ENCODE peak calls at places on chromosomes 4 and X, in four cellular contexts. S is stomach, Q is GM12891, Y is HCT116. N is an unnamed sample.

GRCh38 chrX:116284383-116284782 is 113.8 kb downstream of the AGTR2 start:
- DNase-seq in S (no peak), Q (no peak), Y (no peak), N (no peak)

GRCh38 chr4:836781-837301 is 10.9 kb upstream of the CPLX1 start:
- DNase-seq in S (no peak), Q (no peak), Y (no peak), N (no peak)

GRCh38 chr4:119139316-119139715 is 3.7 kb downstream of the MYOZ2 start:
- DNase-seq in S (no peak), Q (no peak), Y (no peak), N (no peak)

GRCh38 chrX:39397561-39398200 is 596.4 kb downstream of the MID1IP1 start:
- DNase-seq in S (no peak), Q (no peak), Y (no peak), N (no peak)

GRCh38 chr4:90051999-90052398 is 75.2 kb upstream of the CCSER1 start:
- DNase-seq in S (no peak), Q (no peak), Y (no peak), N (no peak)

GRCh38 chr4:112817933-112818921 is 181.3 kb downstream of the LARP7 start:
- DNase-seq in S (peak), Q (peak), Y (peak), N (no peak)

GRCh38 chr4:18568600-18568999 is 547.0 kb upstream of the LCORL start:
- DNase-seq in S (no peak), Q (no peak), Y (no peak), N (no peak)

GRCh38 chr4:164790249-164790648 is 36.3 kb downstream of the SMIM31 start:
- DNase-seq in S (no peak), Q (no peak), Y (no peak), N (no peak)

GRCh38 chrX:84501798-84502628 is at the start of gene HDX:
- DNase-seq in S (peak), Q (peak), Y (no peak), N (peak)

GRCh38 chr4:175823015-175823741 is 11.1 kb upstream of the GPM6A start:
- DNase-seq in S (no peak), Q (no peak), Y (no peak), N (no peak)

GRCh38 chr4:113179091-113179490 is 129.6 kb downstream of the ANK2 start:
- DNase-seq in S (no peak), Q (no peak), Y (no peak), N (no peak)

GRCh38 chr4:94621491-94622080 is 136.2 kb upstream of the BMPR1B start:
- DNase-seq in S (no peak), Q (peak), Y (peak), N (no peak)

GRCh38 chr4:109729155-109729562 is 711 bp downstream of the PLA2G12A start:
- DNase-seq in S (no peak), Q (no peak), Y (no peak), N (no peak)

GRCh38 chr4:28508649-28509048 is 1648.0 kb downstream of the STIM2 start:
- DNase-seq in S (no peak), Q (no peak), Y (no peak), N (no peak)

GRCh38 chrX:77426811-77427210 is 20.4 kb upstream of the FGF16 start:
- DNase-seq in S (no peak), Q (no peak), Y (no peak), N (no peak)

GRCh38 chr4:106746451-106746850 is 289.7 kb downstream of the DKK2 start:
- DNase-seq in S (no peak), Q (no peak), Y (no peak), N (no peak)

GRCh38 chrX:118577041-118577440 is 81.4 kb downstream of the DOCK11 start:
- DNase-seq in S (peak), Q (no peak), Y (no peak), N (no peak)

GRCh38 chr4:172683016-172683415 is 485.6 kb upstream of the GALNT7 start:
- DNase-seq in S (no peak), Q (no peak), Y (no peak), N (no peak)

GRCh38 chrX:2430265-2430825 is 70.4 kb downstream of the DHRSX start:
- DNase-seq in S (no peak), Q (no peak), Y (no peak), N (no peak)

GRCh38 chr4:119314356-119314755 is 7.6 kb downstream of the FABP2 start:
- DNase-seq in S (no peak), Q (no peak), Y (no peak), N (no peak)

GRCh38 chr4:16617416-16617815 is 281.0 kb downstream of the LDB2 start:
- DNase-seq in S (no peak), Q (no peak), Y (no peak), N (no peak)

GRCh38 chr4:22515888-22516541 is at the start of gene ADGRA3:
- DNase-seq in S (peak), Q (peak), Y (no peak), N (peak)

DNA sequence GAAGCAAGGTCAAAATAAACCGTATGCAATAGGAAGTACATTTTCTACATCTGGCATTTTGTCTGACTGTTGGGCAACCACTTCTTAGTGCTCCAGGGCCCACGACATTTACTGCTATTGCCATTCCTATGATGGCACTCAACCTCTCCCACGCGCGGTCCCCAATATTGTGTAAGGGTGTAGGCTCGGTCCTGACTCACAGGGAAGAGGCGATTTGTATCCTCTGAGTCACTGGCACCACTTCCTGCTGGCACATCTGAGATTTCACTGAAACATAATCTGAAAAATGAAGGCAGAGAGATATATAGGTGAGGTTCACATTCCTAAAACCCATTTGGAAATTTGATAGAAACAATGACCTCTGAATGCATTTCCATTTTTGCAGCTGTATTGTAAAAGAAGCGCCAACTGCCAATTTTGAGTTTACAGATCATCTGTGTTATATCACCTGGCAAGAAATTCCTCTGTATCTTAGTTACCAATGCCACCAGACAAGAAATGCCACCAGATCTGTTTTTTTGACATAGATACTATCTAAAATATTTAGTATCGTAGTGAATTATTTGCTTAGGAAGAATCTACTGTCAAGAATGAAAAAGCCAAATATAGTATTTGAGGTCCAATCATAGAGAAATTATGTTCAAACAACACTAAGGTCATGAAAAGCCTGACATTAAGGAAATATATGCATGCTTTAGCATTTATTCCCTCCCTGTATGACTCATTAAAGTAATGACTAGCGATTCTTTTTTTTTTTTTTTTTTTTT is 9.8 kb downstream of the EREG start:
- DNase-seq in S (peak), Q (no peak), Y (peak), N (peak)
- TF ChIP-seq POLR2AphosphoS5 in S (peak), Q (no peak), Y (peak), N (no peak)

GRCh38 chr4:182143086-182143821 is 99.9 kb upstream of the TENM3 start:
- DNase-seq in S (no peak), Q (no peak), Y (no peak), N (no peak)

GRCh38 chr4:182145360-182145905 is 97.8 kb upstream of the TENM3 start:
- DNase-seq in S (no peak), Q (no peak), Y (no peak), N (no peak)

GRCh38 chr4:182144621-182145359 is 98.4 kb upstream of the TENM3 start:
- DNase-seq in S (no peak), Q (peak), Y (no peak), N (no peak)

GRCh38 chr4:182142146-182143085 is 100.8 kb upstream of the TENM3 start:
- DNase-seq in S (no peak), Q (no peak), Y (no peak), N (no peak)

GRCh38 chr4:182143822-182144620 is 99.2 kb upstream of the TENM3 start:
- DNase-seq in S (no peak), Q (no peak), Y (no peak), N (no peak)
- TF ChIP-seq POLR2AphosphoS5 in S (no peak), Q (no peak), Y (no peak), N (no peak)

GRCh38 chrX:72713130-72713529 is 976 bp downstream of the PHKA1 start:
- DNase-seq in S (no peak), Q (no peak), Y (no peak), N (no peak)
- TF ChIP-seq POLR2AphosphoS5 in S (no peak), Q (no peak), Y (no peak), N (no peak)

DNA sequence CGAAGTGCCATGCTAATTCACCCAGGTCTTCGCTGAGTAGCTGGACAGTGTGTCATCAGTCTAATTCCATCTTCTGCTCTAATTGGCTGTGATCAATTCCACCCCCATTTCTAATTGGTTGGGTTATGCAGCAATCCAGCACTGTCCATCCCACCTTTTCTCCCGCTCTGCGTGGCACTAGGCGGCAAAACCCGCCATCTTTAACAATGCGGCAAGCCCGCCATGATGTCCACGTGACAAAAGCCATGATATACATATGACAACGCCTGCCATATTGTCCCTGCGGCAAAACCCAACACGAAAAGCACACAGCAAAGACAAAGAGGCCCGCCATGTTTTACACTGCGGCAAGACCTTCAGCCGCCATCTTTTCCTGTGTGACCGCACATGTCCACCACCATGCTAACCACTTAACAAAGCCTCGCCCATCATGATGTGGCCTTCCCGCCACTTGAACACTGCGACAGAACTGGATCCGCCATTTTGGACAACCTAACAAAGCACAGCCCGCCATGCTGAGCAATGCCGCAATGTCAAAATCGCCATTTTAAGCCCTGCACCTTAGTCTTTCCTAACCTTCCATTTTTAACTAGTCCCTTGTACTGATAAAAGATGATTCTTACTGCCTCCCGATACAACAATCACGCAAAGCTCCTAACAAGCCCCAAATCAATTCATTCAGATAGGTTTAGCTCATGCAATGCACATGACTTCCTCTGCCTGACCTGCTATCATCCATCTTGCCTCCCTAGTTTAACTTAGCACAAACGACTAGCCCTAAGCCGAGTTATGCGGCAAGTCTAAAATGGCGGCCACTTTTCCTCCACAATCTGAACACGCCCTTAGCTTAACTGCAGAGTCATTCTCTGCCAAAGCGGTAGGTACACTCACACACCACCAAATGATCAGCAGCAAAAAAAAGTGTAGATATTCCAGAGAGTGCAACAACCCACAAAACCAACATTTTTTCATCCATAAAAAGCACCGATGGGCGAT is 288.3 kb downstream of the CHIC1 start:
- DNase-seq in S (peak), Q (no peak), Y (no peak), N (peak)
- TF ChIP-seq POLR2AphosphoS5 in S (no peak), Q (no peak), Y (no peak), N (peak)

DNA sequence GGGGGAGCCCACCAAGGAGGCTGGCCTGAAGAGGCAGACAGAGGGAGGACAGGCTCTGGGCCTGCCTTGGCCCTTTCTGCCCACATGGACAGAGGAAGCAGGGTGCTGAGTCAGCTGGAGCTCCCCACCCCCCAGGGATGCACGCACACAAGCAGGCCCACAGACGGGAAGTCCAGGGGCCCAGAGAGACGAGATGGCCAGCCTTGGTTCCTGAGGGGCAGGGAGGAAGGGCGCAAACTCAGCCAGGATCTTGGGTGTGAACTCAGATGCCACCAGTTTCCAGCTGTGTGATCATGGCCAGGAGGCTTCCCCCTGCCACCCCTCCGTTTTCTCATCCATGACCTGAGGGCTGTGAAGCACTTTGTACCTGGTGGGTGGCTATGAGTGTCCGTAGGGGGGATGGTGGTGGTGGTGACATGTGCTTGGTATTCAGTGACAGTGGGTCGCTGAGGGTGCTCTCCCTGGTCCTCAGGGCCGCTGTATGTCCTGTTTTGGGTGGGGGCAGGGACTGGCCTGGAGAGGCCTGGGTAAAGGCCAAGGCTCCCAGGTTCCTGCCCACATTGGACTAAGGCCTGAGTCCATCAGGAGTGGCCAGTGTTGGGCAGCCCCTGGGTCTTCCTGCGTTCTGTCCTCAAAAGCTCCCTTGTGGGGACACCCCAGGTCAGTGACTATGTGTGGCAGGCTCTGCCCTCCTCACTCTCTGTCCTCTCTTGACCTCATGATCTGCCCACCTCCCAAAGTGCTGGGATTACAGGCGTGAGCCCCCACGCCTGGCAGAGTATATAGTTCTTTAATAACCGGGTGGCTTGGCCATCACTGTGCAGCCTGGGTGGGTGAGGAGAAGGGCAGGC is 2.0 kb downstream of the SH3BP2 start:
- DNase-seq in S (peak), Q (no peak), Y (no peak), N (peak)
- TF ChIP-seq POLR2AphosphoS5 in S (no peak), Q (no peak), Y (no peak), N (no peak)

DNA sequence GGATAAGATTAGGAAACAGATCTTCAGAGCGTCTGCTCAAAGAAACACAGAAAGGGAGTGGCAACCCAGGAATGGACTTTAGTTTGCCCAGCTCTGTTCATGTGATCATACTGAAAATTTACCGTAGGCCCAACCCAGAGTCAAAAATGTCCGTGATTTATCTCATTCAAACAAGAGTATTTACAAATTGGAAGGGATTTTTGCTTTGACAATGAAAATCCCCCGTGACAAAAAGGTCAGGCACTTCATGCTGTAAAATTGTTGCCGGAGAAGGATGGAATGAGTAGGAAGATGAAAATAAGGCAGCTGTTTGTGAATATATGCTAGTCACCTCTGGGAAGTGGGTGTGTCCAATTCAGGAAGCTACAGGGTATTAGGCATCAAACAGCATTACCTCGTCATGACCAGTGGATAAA is 1.2 kb downstream of the SULT1B1 start:
- DNase-seq in S (no peak), Q (no peak), Y (no peak), N (no peak)
- TF ChIP-seq POLR2AphosphoS5 in S (peak), Q (no peak), Y (no peak), N (no peak)

GRCh38 chr4:149896428-149896827 is 80.8 kb upstream of the IQCM start:
- DNase-seq in S (no peak), Q (no peak), Y (peak), N (no peak)

GRCh38 chr4:149897784-149898183 is 82.1 kb upstream of the IQCM start:
- DNase-seq in S (no peak), Q (no peak), Y (peak), N (no peak)

GRCh38 chr4:149901128-149901527 is 85.5 kb upstream of the IQCM start:
- DNase-seq in S (no peak), Q (no peak), Y (no peak), N (no peak)
- TF ChIP-seq POLR2AphosphoS5 in S (no peak), Q (no peak), Y (no peak), N (no peak)

GRCh38 chr4:26815686-26816085 is 45.0 kb upstream of the STIM2 start:
- DNase-seq in S (no peak), Q (no peak), Y (no peak), N (no peak)
- TF ChIP-seq POLR2AphosphoS5 in S (no peak), Q (no peak), Y (no peak), N (no peak)

DNA sequence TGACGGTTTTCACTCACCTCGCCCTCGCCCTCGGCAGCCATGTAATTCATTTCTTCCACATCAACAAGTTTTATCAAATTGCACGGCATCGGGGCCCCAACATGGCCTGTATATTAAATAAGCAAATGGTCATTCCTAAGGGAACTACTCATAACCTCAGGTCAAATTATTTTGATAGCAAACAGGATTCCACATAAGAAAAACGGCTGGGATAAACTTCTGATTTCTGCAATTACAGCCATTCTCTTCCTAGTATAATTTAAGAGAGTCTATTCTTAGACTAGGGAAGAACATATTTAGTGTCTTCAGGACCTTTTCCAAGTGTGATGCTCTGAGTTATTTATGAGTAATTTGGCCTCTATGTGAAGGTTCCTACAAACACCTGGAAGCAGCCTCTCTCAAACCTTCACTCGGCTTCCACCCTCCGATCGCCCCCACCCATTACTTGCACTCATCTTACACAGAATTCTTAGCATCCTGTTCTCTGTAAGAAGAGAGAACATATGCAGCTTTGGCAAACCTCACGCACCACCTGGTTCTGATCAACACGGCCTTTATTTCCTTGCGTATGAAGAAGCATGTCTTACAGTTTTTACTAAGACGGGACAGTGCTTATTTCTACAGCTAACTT is 29.4 kb upstream of the CENPU start:
- DNase-seq in S (no peak), Q (no peak), Y (no peak), N (no peak)
- TF ChIP-seq POLR2AphosphoS5 in S (no peak), Q (no peak), Y (no peak), N (no peak)